ENCODE peak calls at places on chromosome 2, in five cellular contexts. V is EL, Q is pulmonary artery endothelial cell, T is NCI-H510A treated with DMSO at 0.1 percent for 48 hours, C is cardiac fibroblast. J is an unnamed sample.

GRCh38 chr2:13006407-13006806 is 289.7 kb downstream of the TRIB2 start:
- DNase-seq in Q (no peak), C (peak; percentile 54), T (no peak), V (no peak), J (no peak)

GRCh38 chr2:96225016-96225533 is 16.4 kb upstream of the STARD7 start:
- DNase-seq in T (no peak), V (no peak), Q (no peak), C (no peak), J (no peak)

GRCh38 chr2:141522702-141523101 is 608.1 kb downstream of the LRP1B start:
- DNase-seq in V (no peak), T (peak; percentile 1), C (no peak), Q (no peak), J (no peak)

GRCh38 chr2:101788995-101789970 is 91.8 kb downstream of the MAP4K4 start:
- DNase-seq in V (no peak), T (no peak), Q (no peak), C (peak; percentile 36), J (no peak)

GRCh38 chr2:221447310-221447709 is 124.8 kb downstream of the EPHA4 start:
- DNase-seq in Q (no peak), V (peak; percentile 34), T (no peak), C (peak; percentile 28), J (no peak)

GRCh38 chr2:134117651-134118050 is 136.2 kb upstream of the MGAT5 start:
- DNase-seq in Q (no peak), T (no peak), V (no peak), C (peak; percentile 48), J (no peak)

GRCh38 chr2:169093535-169093934 is 24.2 kb downstream of the DHRS9 start:
- DNase-seq in Q (no peak), V (no peak), C (no peak), T (no peak), J (no peak)

GRCh38 chr2:186757009-186757408 is 63.1 kb downstream of the FAM171B start:
- DNase-seq in C (no peak), Q (no peak), V (no peak), T (no peak), J (no peak)

GRCh38 chr2:45131587-45131986 is 122.3 kb upstream of the SIX2 start:
- DNase-seq in T (no peak), V (no peak), Q (no peak), C (peak; percentile 75), J (no peak)

GRCh38 chr2:69288429-69288828 is 98.6 kb downstream of the GFPT1 start:
- DNase-seq in Q (no peak), V (no peak), C (no peak), T (no peak), J (no peak)

J was measured in coronary artery.